ENCODE peak calls at places on chromosomes 12 and 14, in four cellular contexts. One of them, this sample, is unnamed.

GRCh38 chr14:95290769-95291440 is 28.8 kb downstream of the CLMN start:
- DNase-seq in GM10248: peak; percentile 57
- DNase-seq in neural progenitor cell: no peak
- DNase-seq in A549: no peak
- DNase-seq in this sample: no peak

GRCh38 chr12:42504049-42504448 is 85.5 kb downstream of the PRICKLE1 start:
- DNase-seq in A549: no peak
- DNase-seq in GM10248: no peak
- DNase-seq in neural progenitor cell: no peak
- DNase-seq in this sample: no peak

GRCh38 chr14:99626041-99626648 is 18.8 kb upstream of the HHIPL1 start:
- DNase-seq in neural progenitor cell: no peak
- DNase-seq in A549: no peak
- DNase-seq in GM10248: no peak
- DNase-seq in this sample: no peak

GRCh38 chr14:98955036-98955740 is 316.8 kb downstream of the BCL11B start:
- DNase-seq in GM10248: no peak
- DNase-seq in A549: no peak
- DNase-seq in neural progenitor cell: no peak
- DNase-seq in this sample: no peak

GRCh38 chr14:32028599-32028998 is 48.5 kb upstream of the ARHGAP5 start:
- DNase-seq in neural progenitor cell: no peak
- DNase-seq in A549: no peak
- DNase-seq in GM10248: no peak
- DNase-seq in this sample: no peak

GRCh38 chr12:57890191-57891120 is 43.9 kb upstream of the CTDSP2 start:
- DNase-seq in neural progenitor cell: no peak
- DNase-seq in A549: no peak
- DNase-seq in GM10248: no peak
- DNase-seq in this sample: no peak

GRCh38 chr14:31206536-31207286 is 882 bp downstream of the HECTD1 start:
- DNase-seq in A549: no peak
- DNase-seq in GM10248: peak; percentile 46
- DNase-seq in neural progenitor cell: peak; percentile 43
- DNase-seq in this sample: no peak

GRCh38 chr14:23411563-23412525 is 3.8 kb upstream of the MYH6 start:
- DNase-seq in neural progenitor cell: no peak
- DNase-seq in A549: no peak
- DNase-seq in GM10248: no peak
- DNase-seq in this sample: no peak

GRCh38 chr14:67358914-67359313 is 690 bp downstream of the ATP6V1D start:
- DNase-seq in neural progenitor cell: peak; percentile 47
- DNase-seq in A549: peak; percentile 19
- DNase-seq in GM10248: no peak
- DNase-seq in this sample: no peak

GRCh38 chr12:71533703-71534102 is 94.1 kb downstream of the LGR5 start:
- DNase-seq in A549: no peak
- DNase-seq in neural progenitor cell: no peak
- DNase-seq in GM10248: no peak
- DNase-seq in this sample: no peak

GRCh38 chr12:56941299-56942017 is 7.2 kb upstream of the SDR9C7 start:
- DNase-seq in A549: peak; percentile 53
- DNase-seq in neural progenitor cell: no peak
- DNase-seq in GM10248: no peak
- DNase-seq in this sample: peak; percentile 66

GRCh38 chr14:90301580-90302181 is 30.1 kb downstream of the NRDE2 start:
- DNase-seq in GM10248: no peak
- DNase-seq in A549: peak; percentile 38
- DNase-seq in neural progenitor cell: peak; percentile 15
- DNase-seq in this sample: peak; percentile 79
- TF ChIP-seq CTCF in GM10248: peak; percentile 41
- TF ChIP-seq CTCF in A549: peak; percentile 66
- TF ChIP-seq CTCF in neural progenitor cell: peak; percentile 53
- TF ChIP-seq CTCF in this sample: peak; percentile 75

GRCh38 chr14:59395672-59396071 is 69.5 kb downstream of the GPR135 start:
- DNase-seq in GM10248: no peak
- DNase-seq in neural progenitor cell: no peak
- DNase-seq in A549: no peak
- DNase-seq in this sample: no peak

GRCh38 chr14:59394268-59394667 is 70.9 kb downstream of the GPR135 start:
- DNase-seq in A549: no peak
- DNase-seq in GM10248: no peak
- DNase-seq in neural progenitor cell: no peak
- DNase-seq in this sample: no peak

GRCh38 chr14:59391388-59391787 is 73.8 kb downstream of the GPR135 start:
- DNase-seq in neural progenitor cell: no peak
- DNase-seq in A549: no peak
- DNase-seq in GM10248: no peak
- DNase-seq in this sample: no peak

DNA sequence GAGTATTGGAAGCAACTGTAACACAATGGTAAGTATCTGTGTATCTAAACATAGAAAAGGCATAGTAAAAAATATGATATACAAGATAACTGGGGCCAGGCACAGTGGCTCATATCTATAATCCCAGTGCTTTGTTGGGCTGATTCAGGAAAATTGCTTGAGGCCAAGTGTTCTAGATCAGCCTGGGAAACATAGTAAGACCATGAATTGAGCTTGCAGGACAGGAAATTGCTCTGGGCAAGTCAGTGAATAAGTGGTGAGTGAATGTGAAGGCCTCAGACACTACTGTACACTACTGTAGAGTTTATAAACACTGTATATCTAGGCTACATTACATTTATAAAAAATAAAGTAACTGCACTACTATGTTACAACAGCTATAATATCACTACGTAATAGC is 75.2 kb downstream of the GPR135 start:
- DNase-seq in neural progenitor cell: no peak
- DNase-seq in A549: no peak
- DNase-seq in GM10248: no peak
- DNase-seq in this sample: peak; percentile 3
- TF ChIP-seq CTCF in neural progenitor cell: no peak
- TF ChIP-seq CTCF in A549: no peak
- TF ChIP-seq CTCF in GM10248: no peak
- TF ChIP-seq CTCF in this sample: no peak

DNA sequence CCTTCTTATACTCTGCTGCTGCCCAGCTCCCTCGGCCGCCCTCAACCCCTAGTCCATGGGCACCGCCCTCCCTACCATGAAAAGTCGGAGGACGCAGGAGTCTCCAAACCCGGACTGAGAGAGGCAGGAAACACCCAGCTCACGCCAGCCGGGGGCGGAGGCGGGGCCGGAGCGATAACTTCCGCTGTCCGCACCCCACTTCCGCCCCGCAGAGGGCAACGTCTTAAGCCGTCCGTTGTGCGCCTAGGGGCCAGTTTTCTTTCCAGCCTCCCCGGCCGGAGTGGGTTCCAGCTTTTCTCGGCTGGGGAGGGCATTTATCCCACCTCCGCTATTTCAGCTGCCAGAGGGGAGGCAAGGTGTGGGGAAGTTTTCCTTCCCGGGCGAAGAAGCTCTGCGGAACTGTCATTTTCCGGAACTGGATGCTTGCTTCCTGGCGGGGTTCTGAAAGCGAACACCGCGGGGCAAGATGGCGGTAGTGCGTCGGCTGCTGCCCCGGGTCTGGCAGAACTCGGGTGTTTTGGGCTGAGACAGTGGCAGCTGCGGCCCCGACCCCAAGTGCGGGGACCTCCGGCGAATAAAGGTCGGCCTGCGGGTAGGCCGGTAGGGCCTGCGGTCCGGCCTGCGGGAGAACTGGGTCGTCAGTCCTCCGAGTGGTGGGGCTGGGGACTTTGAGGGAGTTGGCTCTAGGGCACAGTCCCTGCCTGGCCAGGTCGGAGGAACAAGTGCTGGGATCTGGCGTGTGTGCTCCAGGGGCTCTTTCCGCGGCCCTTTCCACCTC is at the start of the genes KCTD10 and UBE3B:
- DNase-seq in A549: peak; percentile 91
- DNase-seq in neural progenitor cell: peak; percentile 96
- DNase-seq in GM10248: peak; percentile 94
- DNase-seq in this sample: peak; percentile 82
- TF ChIP-seq CTCF in A549: no peak
- TF ChIP-seq CTCF in neural progenitor cell: no peak
- TF ChIP-seq CTCF in GM10248: no peak
- TF ChIP-seq CTCF in this sample: peak; percentile 41

GRCh38 chr14:22158560-22158959 is 430.5 kb downstream of the DAD1 start:
- DNase-seq in A549: no peak
- DNase-seq in neural progenitor cell: no peak
- DNase-seq in GM10248: no peak
- DNase-seq in this sample: no peak

GRCh38 chr14:22164616-22165015 is 424.4 kb downstream of the DAD1 start:
- DNase-seq in neural progenitor cell: no peak
- DNase-seq in GM10248: no peak
- DNase-seq in A549: no peak
- DNase-seq in this sample: no peak

GRCh38 chr14:22159049-22159448 is 430.0 kb downstream of the DAD1 start:
- DNase-seq in neural progenitor cell: no peak
- DNase-seq in A549: no peak
- DNase-seq in GM10248: no peak
- DNase-seq in this sample: no peak

GRCh38 chr14:22159968-22160367 is 429.1 kb downstream of the DAD1 start:
- DNase-seq in GM10248: no peak
- DNase-seq in neural progenitor cell: no peak
- DNase-seq in A549: no peak
- DNase-seq in this sample: no peak

DNA sequence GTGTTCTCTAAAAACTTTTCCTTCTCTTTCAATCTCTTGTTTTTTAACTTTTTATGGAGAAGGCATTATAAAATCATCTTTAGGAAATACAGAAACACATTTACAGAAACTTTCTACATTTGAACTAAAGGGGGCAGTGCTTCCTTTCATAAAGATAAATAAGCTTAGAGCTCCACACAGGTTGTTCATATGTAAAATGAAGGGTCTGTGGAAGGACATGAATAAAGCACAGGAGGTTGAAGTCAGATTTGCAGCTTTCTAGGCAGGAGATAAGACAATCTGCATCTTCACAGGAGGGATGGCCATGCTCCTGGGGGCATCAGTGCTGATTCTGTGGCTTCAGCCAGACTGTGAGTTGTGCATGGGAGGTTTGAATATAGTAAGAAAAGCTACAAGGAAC is 426.0 kb downstream of the DAD1 start:
- DNase-seq in A549: no peak
- DNase-seq in GM10248: no peak
- DNase-seq in neural progenitor cell: peak; percentile 20
- DNase-seq in this sample: no peak
- TF ChIP-seq CTCF in A549: no peak
- TF ChIP-seq CTCF in GM10248: peak; percentile 29
- TF ChIP-seq CTCF in neural progenitor cell: peak; percentile 46
- TF ChIP-seq CTCF in this sample: peak; percentile 43

GRCh38 chr14:26281280-26281998 is 316.4 kb downstream of the NOVA1 start:
- DNase-seq in GM10248: no peak
- DNase-seq in A549: peak; percentile 5
- DNase-seq in neural progenitor cell: no peak
- DNase-seq in this sample: peak; percentile 45
- TF ChIP-seq CTCF in GM10248: no peak
- TF ChIP-seq CTCF in A549: no peak
- TF ChIP-seq CTCF in neural progenitor cell: no peak
- TF ChIP-seq CTCF in this sample: no peak

GRCh38 chr12:642633-643477 is 20.4 kb downstream of the NINJ2 start:
- DNase-seq in GM10248: peak; percentile 88
- DNase-seq in neural progenitor cell: peak; percentile 82
- DNase-seq in A549: peak; percentile 82
- DNase-seq in this sample: peak; percentile 13
- TF ChIP-seq CTCF in GM10248: peak; percentile 3
- TF ChIP-seq CTCF in neural progenitor cell: peak; percentile 52
- TF ChIP-seq CTCF in A549: peak; percentile 24
- TF ChIP-seq CTCF in this sample: peak; percentile 55